ENCODE peak calls at places on chromosome 7, in seven cellular contexts. Y is lower lobe of right lung, F is uterus, D is endothelial cell of umbilical vein, V is RWPE2, R is body of pancreas, J is foreskin keratinocyte. W is an unnamed sample.

GRCh38 chr7:46713868-46714596 is 793.0 kb upstream of the IGFBP3 start:
- DNase-seq in V (no peak), D (peak; percentile 93), R (peak; percentile 91), J (no peak), F (no peak), Y (no peak), W (no peak)

GRCh38 chr7:85682819-85683218 is 496.0 kb upstream of the SEMA3D start:
- DNase-seq in J (peak; percentile 64), R (no peak), Y (no peak), D (peak; percentile 29), F (no peak), V (no peak), W (no peak)

GRCh38 chr7:117892821-117893220 is 19.6 kb upstream of the CTTNBP2 start:
- DNase-seq in R (no peak), J (no peak), F (no peak), Y (no peak), D (no peak), V (no peak), W (no peak)

GRCh38 chr7:127658979-127659378 is 7.0 kb downstream of the SND1 start:
- DNase-seq in V (no peak), R (no peak), Y (no peak), J (no peak), D (no peak), F (no peak), W (no peak)

GRCh38 chr7:1488016-1488415 is 16.2 kb downstream of the INTS1 start:
- DNase-seq in J (no peak), D (no peak), V (no peak), R (no peak), F (no peak), Y (no peak), W (no peak)

GRCh38 chr7:82017334-82017943 is 247.6 kb upstream of the HGF start:
- DNase-seq in Y (no peak), D (peak; percentile 53), F (no peak), R (no peak), V (no peak), J (peak; percentile 31), W (no peak)

GRCh38 chr7:81154565-81154964 is 235.7 kb upstream of the SEMA3C start:
- DNase-seq in R (no peak), F (no peak), D (no peak), Y (no peak), V (no peak), J (no peak), W (no peak)

GRCh38 chr7:108459922-108460551 is 3.8 kb upstream of the NRCAM start:
- DNase-seq in F (no peak), J (peak; percentile 19), Y (no peak), D (peak; percentile 59), R (peak; percentile 48), V (no peak), W (no peak)

GRCh38 chr7:8893761-8894160 is 460.4 kb downstream of the NXPH1 start:
- DNase-seq in D (no peak), V (no peak), Y (no peak), R (no peak), J (no peak), F (no peak), W (no peak)

GRCh38 chr7:131431289-131431688 is 103.6 kb downstream of the MKLN1 start:
- DNase-seq in V (peak; percentile 53), J (peak; percentile 95), Y (no peak), D (no peak), F (no peak), R (peak; percentile 42), W (peak; percentile 17)

GRCh38 chr7:99469381-99470065 is 3.2 kb upstream of the ZNF789 start:
- DNase-seq in Y (peak; percentile 32), R (no peak), F (no peak), V (no peak), D (no peak), J (peak; percentile 21), W (no peak)

GRCh38 chr7:64630496-64630895 is 35.4 kb upstream of the ZNF107 start:
- DNase-seq in R (no peak), D (no peak), Y (no peak), J (peak; percentile 31), F (no peak), V (no peak), W (no peak)

GRCh38 chr7:23277359-23277989 is 21.7 kb upstream of the MALSU1 start:
- DNase-seq in D (peak; percentile 78), F (no peak), Y (no peak), V (no peak), R (peak; percentile 51), J (peak; percentile 51), W (no peak)

GRCh38 chr7:158161194-158161593 is 426.4 kb downstream of the PTPRN2 start:
- DNase-seq in V (no peak), R (no peak), D (no peak), F (no peak), J (no peak), Y (no peak), W (no peak)

GRCh38 chr7:134367956-134368749 is 51.4 kb upstream of the SLC35B4 start:
- DNase-seq in V (no peak), Y (no peak), F (no peak), J (no peak), R (no peak), D (no peak), W (no peak)
- TF ChIP-seq CTCF in V (no peak), Y (no peak), F (no peak), J (no peak), R (no peak), D (no peak), W (no peak)

GRCh38 chr7:42240416-42240815 is 3.4 kb upstream of the GLI3 start:
- DNase-seq in F (no peak), Y (no peak), D (no peak), V (no peak), R (no peak), J (no peak), W (no peak)

GRCh38 chr7:42237162-42237821 is at the start of gene GLI3:
- DNase-seq in D (peak; percentile 90), Y (peak; percentile 74), R (peak; percentile 71), V (peak; percentile 80), J (peak; percentile 89), F (peak; percentile 92), W (peak; percentile 32)

GRCh38 chr7:42237891-42238531 is 1.0 kb upstream of the GLI3 start:
- DNase-seq in J (peak; percentile 53), F (peak; percentile 89), Y (peak; percentile 66), D (peak; percentile 65), V (no peak), R (peak; percentile 21), W (no peak)

GRCh38 chr7:42236266-42237161 is 495 bp downstream of the GLI3 start:
- DNase-seq in J (peak; percentile 71), V (no peak), R (peak; percentile 26), F (peak; percentile 73), D (peak; percentile 66), Y (peak; percentile 60), W (no peak)

DNA sequence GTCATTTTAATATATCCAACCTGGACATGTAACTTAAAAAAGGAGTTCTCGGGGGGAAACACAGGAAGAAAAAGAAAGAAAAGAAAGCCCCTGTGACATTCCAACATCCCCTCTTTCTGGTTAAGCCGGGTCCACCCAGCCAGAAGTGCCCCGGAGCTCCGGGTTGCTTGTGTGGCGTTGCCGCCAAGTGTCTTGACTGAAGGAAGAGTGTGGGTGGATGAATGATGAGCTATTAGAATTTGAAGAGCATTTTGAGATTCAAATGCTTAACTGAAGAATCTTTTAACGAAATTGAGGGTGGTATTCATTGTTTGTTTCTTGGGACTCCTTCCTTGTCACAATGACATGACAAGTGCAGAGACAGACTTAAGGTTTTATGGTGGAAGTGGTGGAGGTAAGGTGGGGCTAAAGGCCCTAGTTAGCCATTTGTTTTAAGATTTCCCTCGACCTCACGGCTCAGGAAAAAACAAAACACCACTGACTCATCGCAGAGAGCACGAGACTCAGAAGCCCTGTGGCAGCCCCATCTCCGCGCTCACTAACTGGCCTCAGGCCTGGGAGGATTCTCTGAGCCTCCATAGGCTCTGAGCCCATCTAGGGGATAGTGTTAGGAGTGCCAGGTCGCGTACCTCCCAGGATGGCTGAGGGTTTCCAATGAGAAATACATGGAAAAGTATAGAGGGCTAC is 1.8 kb upstream of the GLI3 start:
- DNase-seq in D (peak; percentile 89), R (peak; percentile 11), F (peak; percentile 70), J (peak; percentile 64), V (no peak), Y (no peak), W (no peak)
- H3K27ac ChIP-seq in D (peak overlapping the region; percentile 78), R (no peak overlapping the region), F (peak overlapping the region; percentile 99), J (peak overlapping the region; percentile 74), V (peak overlapping the region; percentile 72), Y (peak overlapping the region; percentile 57), W (peak overlapping the region; percentile 42)

GRCh38 chr7:139127648-139128047 is 18.1 kb upstream of the ZC3HAV1 start:
- DNase-seq in J (no peak), Y (no peak), F (no peak), V (no peak), D (peak; percentile 23), R (no peak), W (no peak)
- TF ChIP-seq CTCF in J (peak; percentile 13), Y (no peak), F (no peak), V (no peak), D (no peak), R (no peak), W (no peak)

GRCh38 chr7:105674200-105675030 is 93.1 kb upstream of the EFCAB10 start:
- DNase-seq in F (no peak), J (no peak), Y (no peak), R (peak; percentile 39), V (no peak), D (no peak), W (no peak)

GRCh38 chr7:105673367-105674188 is 92.3 kb upstream of the EFCAB10 start:
- DNase-seq in D (peak; percentile 21), F (no peak), V (no peak), R (peak; percentile 80), Y (peak; percentile 79), J (peak; percentile 14), W (no peak)

GRCh38 chr7:105675873-105676484 is 94.7 kb upstream of the EFCAB10 start:
- DNase-seq in F (no peak), J (no peak), D (no peak), R (peak; percentile 27), V (no peak), Y (peak; percentile 64), W (no peak)

GRCh38 chr7:105677395-105677701 is 96.1 kb upstream of the EFCAB10 start:
- DNase-seq in F (no peak), Y (no peak), V (no peak), D (no peak), R (no peak), J (no peak), W (no peak)

DNA sequence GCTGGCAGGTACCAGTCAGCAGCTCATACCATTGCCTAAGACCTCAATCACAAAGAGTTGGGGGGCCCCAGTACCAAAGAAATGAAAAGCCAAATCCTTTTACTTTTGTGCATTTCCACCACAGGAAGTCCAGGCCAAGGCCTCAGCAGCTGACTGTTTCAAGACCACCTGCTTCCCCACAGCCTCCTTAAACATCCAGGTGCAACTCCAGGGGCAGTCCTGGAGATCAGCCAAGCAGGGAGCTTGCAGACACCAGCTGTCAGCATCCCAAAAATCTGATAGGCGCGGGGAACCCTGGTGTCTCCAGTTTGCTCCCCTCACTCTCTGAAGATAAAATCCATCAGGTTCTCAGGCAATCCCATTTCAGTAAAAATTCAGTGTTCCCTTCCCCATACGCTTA is 91.5 kb upstream of the EFCAB10 start:
- DNase-seq in Y (no peak), D (no peak), R (no peak), V (no peak), J (no peak), F (no peak), W (no peak)
- H3K27ac ChIP-seq in Y (no peak overlapping the region), D (no peak overlapping the region), R (peak overlapping the region; percentile 65), V (no peak overlapping the region), J (no peak overlapping the region), F (no peak overlapping the region), W (no peak overlapping the region)